ENCODE peak calls at places on chromosomes 1 and 21, in four cellular contexts. C, B, Q and G are unnamed samples.

GRCh38 chr21:27306821-27307746 is 340.2 kb upstream of the ADAMTS5 start:
- DNase-seq in C (no peak), B (peak; percentile 70), Q (no peak), G (no peak)

GRCh38 chr1:170174395-170174794 is 28.6 kb downstream of the NTMT2 start:
- DNase-seq in C (no peak), B (no peak), Q (no peak), G (no peak)

GRCh38 chr1:217067642-217068041 is 344.4 kb upstream of the ESRRG start:
- DNase-seq in C (no peak), B (no peak), Q (peak; percentile 21), G (no peak)

GRCh38 chr21:45845063-45845789 is 136.3 kb upstream of the COL6A1 start:
- DNase-seq in C (no peak), B (no peak), Q (no peak), G (no peak)

GRCh38 chr1:206457408-206457807 is 12.9 kb upstream of the IKBKE start:
- DNase-seq in C (no peak), B (no peak), Q (peak; percentile 41), G (peak; percentile 41)

GRCh38 chr1:2611034-2611501 is 21.7 kb downstream of the MMEL1 start:
- DNase-seq in C (no peak), B (peak; percentile 22), Q (peak; percentile 6), G (peak; percentile 13)

GRCh38 chr1:226406401-226406881 is 1.5 kb downstream of the PARP1 start:
- DNase-seq in C (no peak), B (no peak), Q (peak; percentile 84), G (peak; percentile 17)

GRCh38 chr1:158371188-158371953 is 17.7 kb downstream of the CD1E start:
- DNase-seq in C (no peak), B (no peak), Q (peak; percentile 68), G (no peak)

GRCh38 chr1:51484591-51484990 is 34.5 kb downstream of the EPS15 start:
- DNase-seq in C (no peak), B (no peak), Q (peak; percentile 65), G (no peak)

GRCh38 chr1:22709891-22710687 is 550 bp upstream of the EPHB2 start:
- DNase-seq in C (peak; percentile 8), B (peak; percentile 84), Q (peak; percentile 60), G (peak; percentile 70)